ENCODE peak calls at places on chromosomes 11 and 22, in nine cellular contexts. One of them, this sample, is unnamed.
A peak's percentile ranks its signal among the peaks of the same experiment; 100 is the strongest.

GRCh38 chr11:60563553-60564235 is 48.5 kb downstream of the MS4A13 start:
- DNase-seq in pancreas: no peak
- DNase-seq in heart left ventricle: no peak
- DNase-seq in transverse colon: no peak
- DNase-seq in K562: no peak
- DNase-seq in cardiac muscle cell: no peak
- DNase-seq in adrenal gland: no peak
- DNase-seq in left ventricle myocardium inferior: no peak
- DNase-seq in GM23338: peak; percentile 46
- DNase-seq in this sample: no peak

GRCh38 chr22:32752868-32753520 is 48.5 kb upstream of the TIMP3 start:
- DNase-seq in cardiac muscle cell: no peak
- DNase-seq in pancreas: no peak
- DNase-seq in GM23338: no peak
- DNase-seq in left ventricle myocardium inferior: peak; percentile 25
- DNase-seq in transverse colon: no peak
- DNase-seq in heart left ventricle: peak; percentile 52
- DNase-seq in K562: no peak
- DNase-seq in adrenal gland: no peak
- DNase-seq in this sample: peak; percentile 49

GRCh38 chr11:128297111-128297651 is 290.2 kb downstream of the ETS1 start:
- DNase-seq in K562: no peak
- DNase-seq in cardiac muscle cell: no peak
- DNase-seq in left ventricle myocardium inferior: no peak
- DNase-seq in adrenal gland: no peak
- DNase-seq in heart left ventricle: no peak
- DNase-seq in GM23338: no peak
- DNase-seq in transverse colon: no peak
- DNase-seq in pancreas: no peak
- DNase-seq in this sample: no peak

GRCh38 chr11:18986744-18987143 is 47.5 kb upstream of the MRGPRX1 start:
- DNase-seq in adrenal gland: no peak
- DNase-seq in heart left ventricle: no peak
- DNase-seq in left ventricle myocardium inferior: no peak
- DNase-seq in K562: no peak
- DNase-seq in transverse colon: no peak
- DNase-seq in cardiac muscle cell: no peak
- DNase-seq in GM23338: no peak
- DNase-seq in pancreas: no peak
- DNase-seq in this sample: no peak

GRCh38 chr11:134638796-134639540 is 226.9 kb upstream of the B3GAT1 start:
- DNase-seq in adrenal gland: no peak
- DNase-seq in cardiac muscle cell: no peak
- DNase-seq in K562: no peak
- DNase-seq in transverse colon: no peak
- DNase-seq in heart left ventricle: no peak
- DNase-seq in pancreas: no peak
- DNase-seq in left ventricle myocardium inferior: no peak
- DNase-seq in GM23338: no peak
- DNase-seq in this sample: no peak

GRCh38 chr11:58659910-58660570 is 37.6 kb downstream of the CNTF start:
- DNase-seq in left ventricle myocardium inferior: no peak
- DNase-seq in adrenal gland: no peak
- DNase-seq in heart left ventricle: no peak
- DNase-seq in GM23338: no peak
- DNase-seq in transverse colon: no peak
- DNase-seq in cardiac muscle cell: no peak
- DNase-seq in K562: no peak
- DNase-seq in pancreas: no peak
- DNase-seq in this sample: no peak

GRCh38 chr11:95521862-95522261 is 267.7 kb downstream of the FAM76B start:
- DNase-seq in heart left ventricle: no peak
- DNase-seq in adrenal gland: no peak
- DNase-seq in K562: no peak
- DNase-seq in transverse colon: no peak
- DNase-seq in left ventricle myocardium inferior: no peak
- DNase-seq in cardiac muscle cell: no peak
- DNase-seq in GM23338: no peak
- DNase-seq in pancreas: no peak
- DNase-seq in this sample: no peak

GRCh38 chr11:32331098-32331497 is 104.2 kb downstream of the WT1 start:
- DNase-seq in transverse colon: no peak
- DNase-seq in heart left ventricle: no peak
- DNase-seq in GM23338: no peak
- DNase-seq in pancreas: no peak
- DNase-seq in left ventricle myocardium inferior: no peak
- DNase-seq in cardiac muscle cell: no peak
- DNase-seq in adrenal gland: no peak
- DNase-seq in K562: no peak
- DNase-seq in this sample: no peak

GRCh38 chr22:25111579-25112517 is 87.8 kb upstream of the CRYBB3 start:
- DNase-seq in cardiac muscle cell: peak; percentile 49
- DNase-seq in K562: no peak
- DNase-seq in heart left ventricle: no peak
- DNase-seq in left ventricle myocardium inferior: no peak
- DNase-seq in GM23338: peak; percentile 46
- DNase-seq in pancreas: peak; percentile 67
- DNase-seq in transverse colon: peak; percentile 71
- DNase-seq in adrenal gland: peak; percentile 53
- DNase-seq in this sample: peak; percentile 75

GRCh38 chr22:36027960-36028645 is 521 bp downstream of the RBFOX2 start:
- DNase-seq in GM23338: peak; percentile 74
- DNase-seq in K562: no peak
- DNase-seq in adrenal gland: peak; percentile 33
- DNase-seq in left ventricle myocardium inferior: no peak
- DNase-seq in transverse colon: peak; percentile 30
- DNase-seq in cardiac muscle cell: peak; percentile 74
- DNase-seq in pancreas: no peak
- DNase-seq in heart left ventricle: peak; percentile 39
- DNase-seq in this sample: peak; percentile 2

GRCh38 chr11:130471731-130472433 is 23.4 kb downstream of the ADAMTS15 start:
- DNase-seq in heart left ventricle: peak; percentile 13
- DNase-seq in pancreas: no peak
- DNase-seq in left ventricle myocardium inferior: no peak
- DNase-seq in transverse colon: no peak
- DNase-seq in K562: no peak
- DNase-seq in GM23338: no peak
- DNase-seq in adrenal gland: no peak
- DNase-seq in cardiac muscle cell: no peak
- DNase-seq in this sample: no peak

DNA sequence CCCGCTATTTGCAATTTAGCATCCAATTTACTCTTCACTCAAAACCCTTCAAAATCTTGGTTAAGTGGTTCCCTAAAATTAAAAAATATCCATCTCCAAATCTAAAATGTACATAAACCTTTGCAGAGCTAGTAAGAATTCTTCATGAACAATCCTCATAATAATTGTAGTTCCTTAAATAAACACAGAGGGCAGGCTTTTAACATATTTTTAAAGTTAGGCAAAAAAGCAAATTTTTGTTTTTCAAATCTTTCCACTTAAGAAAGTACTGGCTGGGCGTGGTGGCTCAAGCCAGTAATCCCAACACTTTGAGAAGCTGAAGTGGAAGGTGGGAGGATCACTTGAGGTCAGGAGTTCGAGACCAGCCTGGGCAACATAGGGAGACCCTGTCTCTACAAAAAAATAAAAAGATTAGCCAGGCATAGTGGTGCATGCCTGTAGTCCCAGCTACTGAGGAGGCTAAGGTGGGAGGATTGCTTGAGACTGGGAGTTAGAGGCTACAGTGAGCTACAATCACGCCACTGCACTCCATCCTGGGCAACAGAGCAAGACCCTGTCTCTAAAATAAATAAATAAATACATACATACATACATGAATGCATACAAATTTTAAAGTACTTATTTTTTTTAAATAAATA is 25.1 kb upstream of the PLAAT3 start:
- DNase-seq in GM23338: peak; percentile 35
- DNase-seq in K562: no peak
- DNase-seq in pancreas: no peak
- DNase-seq in transverse colon: no peak
- DNase-seq in heart left ventricle: no peak
- DNase-seq in left ventricle myocardium inferior: no peak
- DNase-seq in cardiac muscle cell: no peak
- DNase-seq in adrenal gland: no peak
- DNase-seq in this sample: no peak
- TF ChIP-seq CTCF in GM23338: no peak
- TF ChIP-seq CTCF in K562: peak; percentile 12
- TF ChIP-seq CTCF in pancreas: no peak
- TF ChIP-seq CTCF in transverse colon: peak; percentile 45
- TF ChIP-seq CTCF in heart left ventricle: peak; percentile 36
- TF ChIP-seq CTCF in left ventricle myocardium inferior: peak; percentile 61
- TF ChIP-seq CTCF in cardiac muscle cell: peak; percentile 31
- TF ChIP-seq CTCF in adrenal gland: peak; percentile 22
- TF ChIP-seq CTCF in this sample: peak; percentile 60

GRCh38 chr11:20247540-20248138 is 87.4 kb upstream of the DBX1 start:
- DNase-seq in K562: no peak
- DNase-seq in transverse colon: no peak
- DNase-seq in GM23338: peak; percentile 66
- DNase-seq in heart left ventricle: no peak
- DNase-seq in cardiac muscle cell: no peak
- DNase-seq in adrenal gland: no peak
- DNase-seq in pancreas: no peak
- DNase-seq in left ventricle myocardium inferior: no peak
- DNase-seq in this sample: no peak

GRCh38 chr11:20251496-20251895 is 91.2 kb upstream of the DBX1 start:
- DNase-seq in heart left ventricle: no peak
- DNase-seq in K562: no peak
- DNase-seq in cardiac muscle cell: no peak
- DNase-seq in left ventricle myocardium inferior: no peak
- DNase-seq in pancreas: no peak
- DNase-seq in adrenal gland: no peak
- DNase-seq in GM23338: no peak
- DNase-seq in transverse colon: no peak
- DNase-seq in this sample: no peak

GRCh38 chr11:20248345-20248744 is 88.1 kb upstream of the DBX1 start:
- DNase-seq in pancreas: no peak
- DNase-seq in transverse colon: no peak
- DNase-seq in cardiac muscle cell: no peak
- DNase-seq in heart left ventricle: no peak
- DNase-seq in GM23338: no peak
- DNase-seq in K562: no peak
- DNase-seq in adrenal gland: no peak
- DNase-seq in left ventricle myocardium inferior: no peak
- DNase-seq in this sample: no peak

GRCh38 chr11:20250644-20251247 is 90.5 kb upstream of the DBX1 start:
- DNase-seq in pancreas: no peak
- DNase-seq in transverse colon: no peak
- DNase-seq in GM23338: no peak
- DNase-seq in left ventricle myocardium inferior: no peak
- DNase-seq in heart left ventricle: no peak
- DNase-seq in K562: no peak
- DNase-seq in cardiac muscle cell: no peak
- DNase-seq in adrenal gland: peak; percentile 57
- DNase-seq in this sample: no peak

DNA sequence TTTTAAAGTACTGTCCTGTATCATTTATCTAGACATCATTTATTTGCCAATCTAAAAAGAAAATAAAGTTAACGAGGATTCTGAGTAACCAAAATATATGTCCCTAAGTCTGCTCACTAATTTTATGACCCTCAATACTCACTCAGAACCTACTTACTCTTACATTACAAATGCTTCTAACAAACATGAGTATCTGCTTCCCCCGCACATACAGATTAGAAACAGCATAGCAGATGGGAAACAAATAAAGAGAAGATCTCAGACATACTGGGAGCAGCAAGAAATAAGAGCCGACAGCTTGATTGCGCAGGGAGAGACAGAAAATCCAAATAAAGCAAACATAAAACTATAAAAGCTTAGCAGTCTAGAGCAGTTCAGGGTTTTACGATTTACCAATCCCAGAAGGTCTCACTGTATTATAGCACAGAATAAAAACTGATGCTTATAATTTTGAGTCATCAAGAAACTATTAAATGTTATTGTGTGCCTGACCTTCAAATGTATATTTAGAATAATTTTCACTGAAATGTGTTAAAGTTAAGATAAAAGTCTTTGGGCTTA is 89.1 kb upstream of the DBX1 start:
- DNase-seq in adrenal gland: no peak
- DNase-seq in pancreas: no peak
- DNase-seq in GM23338: no peak
- DNase-seq in K562: no peak
- DNase-seq in transverse colon: no peak
- DNase-seq in heart left ventricle: no peak
- DNase-seq in cardiac muscle cell: no peak
- DNase-seq in left ventricle myocardium inferior: no peak
- DNase-seq in this sample: no peak
- H3K27me3 ChIP-seq in adrenal gland: peaks cover 18% of the 10 kb centered on the region
- H3K27me3 ChIP-seq in pancreas: no peaks in the 10 kb centered on the region
- H3K27me3 ChIP-seq in GM23338: peaks cover 32% of the 10 kb centered on the region
- H3K27me3 ChIP-seq in K562: peaks cover 17% of the 10 kb centered on the region
- H3K27me3 ChIP-seq in transverse colon: no peaks in the 10 kb centered on the region
- H3K27me3 ChIP-seq in heart left ventricle: no peaks in the 10 kb centered on the region
- H3K27me3 ChIP-seq in cardiac muscle cell: peaks cover 17% of the 10 kb centered on the region
- H3K27me3 ChIP-seq in left ventricle myocardium inferior: peaks cover 58% of the 10 kb centered on the region
- H3K27me3 ChIP-seq in this sample: no peaks in the 10 kb centered on the region

GRCh38 chr11:45204761-45205160 is 58.3 kb downstream of the PRDM11 start:
- DNase-seq in heart left ventricle: no peak
- DNase-seq in cardiac muscle cell: peak; percentile 35
- DNase-seq in K562: peak; percentile 13
- DNase-seq in pancreas: no peak
- DNase-seq in left ventricle myocardium inferior: no peak
- DNase-seq in GM23338: peak; percentile 60
- DNase-seq in transverse colon: no peak
- DNase-seq in adrenal gland: no peak
- DNase-seq in this sample: no peak
- TF ChIP-seq CTCF in heart left ventricle: peak; percentile 31
- TF ChIP-seq CTCF in cardiac muscle cell: peak; percentile 29
- TF ChIP-seq CTCF in K562: peak; percentile 32
- TF ChIP-seq CTCF in pancreas: no peak
- TF ChIP-seq CTCF in left ventricle myocardium inferior: peak; percentile 33
- TF ChIP-seq CTCF in GM23338: peak; percentile 67
- TF ChIP-seq CTCF in transverse colon: no peak
- TF ChIP-seq CTCF in adrenal gland: no peak
- TF ChIP-seq CTCF in this sample: no peak

DNA sequence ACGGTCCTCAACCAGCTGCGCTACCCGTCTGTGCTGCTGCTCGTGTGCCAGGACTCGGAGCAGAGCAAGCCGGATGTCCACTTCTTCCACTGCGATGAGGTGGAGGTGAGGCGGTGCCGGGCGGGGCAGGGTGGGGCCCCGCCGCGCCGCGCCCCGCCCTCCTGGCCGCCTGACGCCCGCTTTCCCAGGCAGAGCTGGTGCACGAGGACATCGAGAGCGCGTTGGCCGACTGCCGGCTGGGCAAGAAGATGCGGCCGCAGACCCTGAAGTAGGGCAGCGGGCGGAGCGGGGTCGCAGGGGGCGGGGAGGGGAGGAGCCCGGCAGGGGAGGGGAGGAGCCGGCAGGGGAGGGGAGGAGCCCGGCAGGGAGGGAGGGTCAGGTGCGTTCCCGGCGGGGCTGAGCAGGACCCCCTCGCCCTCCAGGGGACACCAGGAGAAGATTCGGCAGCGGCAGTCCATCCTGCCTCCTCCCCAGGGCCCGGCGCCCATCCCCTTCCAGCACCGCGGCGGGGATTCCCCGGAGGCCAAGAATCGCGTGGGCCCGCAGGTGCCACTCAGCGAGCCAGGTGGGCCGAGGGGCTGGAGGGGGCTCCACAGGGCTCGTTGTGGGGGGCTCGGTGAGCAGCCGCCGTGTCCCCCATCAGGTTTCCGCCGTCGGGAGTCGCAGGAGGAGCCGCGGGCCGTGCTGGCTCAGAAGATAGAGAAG is 14.8 kb downstream of the EPS8L2 start:
- DNase-seq in K562: peak; percentile 63
- DNase-seq in pancreas: peak; percentile 49
- DNase-seq in adrenal gland: no peak
- DNase-seq in transverse colon: peak; percentile 76
- DNase-seq in heart left ventricle: no peak
- DNase-seq in left ventricle myocardium inferior: no peak
- DNase-seq in GM23338: peak; percentile 91
- DNase-seq in cardiac muscle cell: peak; percentile 66
- DNase-seq in this sample: no peak
- H3K27me3 ChIP-seq in K562: no peaks in the 10 kb centered on the region
- H3K27me3 ChIP-seq in pancreas: no peaks in the 10 kb centered on the region
- H3K27me3 ChIP-seq in adrenal gland: peaks cover 21% of the 10 kb centered on the region
- H3K27me3 ChIP-seq in transverse colon: peaks cover 42% of the 10 kb centered on the region
- H3K27me3 ChIP-seq in heart left ventricle: peaks cover 39% of the 10 kb centered on the region
- H3K27me3 ChIP-seq in left ventricle myocardium inferior: peaks cover 71% of the 10 kb centered on the region
- H3K27me3 ChIP-seq in GM23338: no peaks in the 10 kb centered on the region
- H3K27me3 ChIP-seq in cardiac muscle cell: peaks cover 57% of the 10 kb centered on the region
- H3K27me3 ChIP-seq in this sample: peaks cover 64% of the 10 kb centered on the region